ENCODE peak calls at places on chromosomes 11 and 22, in four cellular contexts. G is heart left ventricle, P is body of pancreas, A is MM.1S. O is an unnamed sample.
A peak's percentile ranks its signal among the peaks of the same experiment; 100 is the strongest.

GRCh38 chr22:32665676-32666075 is 135.8 kb upstream of the TIMP3 start:
- DNase-seq in G (no peak), A (no peak), P (no peak), O (no peak)

GRCh38 chr11:105986554-105986953 is 35.5 kb downstream of the MSANTD4 start:
- DNase-seq in G (no peak), A (no peak), P (no peak), O (no peak)

GRCh38 chr11:115222863-115223530 is 281.2 kb downstream of the CADM1 start:
- DNase-seq in A (peak; percentile 85), G (no peak), P (no peak), O (no peak)

GRCh38 chr11:70233511-70233919 is 30.4 kb downstream of the FADD start:
- DNase-seq in A (no peak), G (no peak), P (no peak), O (no peak)

GRCh38 chr22:42905702-42906183 is 48.7 kb upstream of the ARFGAP3 start:
- DNase-seq in A (no peak), G (peak; percentile 54), P (peak; percentile 100), O (no peak)

GRCh38 chr11:36357831-36358230 is 61.7 kb downstream of the PRR5L start:
- DNase-seq in G (no peak), P (no peak), A (no peak), O (no peak)

GRCh38 chr11:45045692-45046471 is 95.2 kb upstream of the TP53I11 start:
- DNase-seq in G (peak; percentile 56), A (no peak), P (peak; percentile 36), O (no peak)

GRCh38 chr22:40485813-40486610 is 115.6 kb downstream of the SGSM3 start:
- DNase-seq in G (no peak), A (no peak), P (no peak), O (no peak)

GRCh38 chr11:111402411-111402810 is 23.3 kb upstream of the POU2AF1 start:
- DNase-seq in P (peak; percentile 54), G (no peak), A (no peak), O (no peak)

GRCh38 chr11:116471608-116472007 is 301.2 kb downstream of the BUD13 start:
- DNase-seq in G (no peak), A (no peak), P (no peak), O (no peak)

GRCh38 chr11:81744336-81745116 is 989.1 kb downstream of the FAM181B start:
- DNase-seq in A (no peak), G (no peak), P (no peak), O (no peak)

GRCh38 chr22:22380098-22381030 is 128.2 kb downstream of the ZNF280B start:
- DNase-seq in P (no peak), G (no peak), A (peak; percentile 40), O (no peak)

GRCh38 chr11:74316772-74317505 is 5.5 kb upstream of the P4HA3 start:
- DNase-seq in G (no peak), P (no peak), A (no peak), O (no peak)

GRCh38 chr22:38865201-38866023 is 6.6 kb downstream of the CBX6 start:
- DNase-seq in P (no peak), A (no peak), G (no peak), O (no peak)

GRCh38 chr11:75347781-75348613 is 3.5 kb downstream of the ARRB1 start:
- DNase-seq in G (no peak), P (peak; percentile 32), A (no peak), O (no peak)

GRCh38 chr11:12719221-12719620 is 45.0 kb downstream of the TEAD1 start:
- DNase-seq in A (no peak), G (no peak), P (no peak), O (no peak)

DNA sequence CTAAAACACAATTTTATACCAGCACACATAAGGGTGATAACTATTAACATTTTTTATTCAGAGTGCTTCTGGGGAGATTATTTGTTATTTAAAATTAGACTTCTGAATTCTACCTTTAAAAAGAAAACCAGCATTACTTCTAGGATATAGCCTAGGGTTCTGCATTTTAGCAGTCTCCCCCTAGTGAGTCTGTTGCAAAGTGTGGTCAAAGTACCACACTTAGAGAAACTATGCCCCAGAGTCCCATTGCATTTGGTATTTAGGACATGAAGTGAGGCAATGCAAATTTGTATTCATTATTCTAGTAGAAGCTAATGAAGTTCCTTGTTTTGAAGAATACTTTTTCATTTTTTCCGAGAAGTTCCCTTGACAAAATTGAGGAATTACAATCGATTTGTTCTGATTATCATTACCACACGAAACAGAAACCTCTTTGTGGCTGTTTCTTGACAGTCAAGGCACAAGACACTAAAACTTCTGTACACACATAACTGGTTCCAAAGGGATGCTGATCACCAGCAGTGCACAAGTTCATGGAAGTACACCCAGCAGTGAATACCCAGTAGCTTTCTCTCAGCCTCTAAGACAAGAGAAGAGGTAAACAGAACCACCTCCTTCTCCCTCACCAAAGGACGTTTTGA is 27.4 kb upstream of the CCDC34 start:
- DNase-seq in A (no peak), G (no peak), P (no peak), O (no peak)
- H3K4me1 ChIP-seq in A (no peaks in the 10 kb centered on the region), G (peaks cover 49% of the 10 kb centered on the region), P (peaks cover 67% of the 10 kb centered on the region), O (no peaks in the 10 kb centered on the region)

DNA sequence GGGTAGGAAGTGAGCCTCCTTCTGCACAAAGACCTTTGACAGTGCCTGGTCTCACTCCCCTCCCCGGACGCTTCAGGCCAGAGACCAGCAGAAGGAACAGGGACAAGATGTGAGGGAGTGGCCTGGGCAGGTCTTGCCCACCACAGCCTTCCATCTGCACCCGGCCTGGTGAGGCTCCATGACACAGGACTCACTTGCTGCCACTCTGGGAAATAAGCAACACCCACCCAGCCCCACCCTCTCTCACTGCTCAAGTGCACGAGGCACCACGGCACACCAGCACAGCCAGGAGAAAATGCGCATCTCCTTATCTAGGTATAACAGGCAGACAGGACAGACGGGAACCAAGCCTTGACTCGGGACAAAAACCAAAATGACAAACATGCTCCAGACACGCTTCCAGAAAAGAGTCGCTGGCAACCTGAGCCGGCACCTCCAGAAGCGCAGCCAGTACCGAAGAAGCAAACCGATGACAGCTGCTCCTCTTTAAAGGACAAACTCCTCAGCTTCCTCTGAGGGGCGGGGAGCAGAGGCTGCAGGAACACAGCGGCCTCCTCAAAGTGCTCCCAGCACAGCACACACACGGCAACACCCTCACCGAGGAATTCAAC is 41.7 kb downstream of the BRD1 start:
- DNase-seq in G (no peak), P (no peak), A (no peak), O (no peak)
- H3K4me1 ChIP-seq in G (peaks cover 54% of the 10 kb centered on the region), P (peaks cover 20% of the 10 kb centered on the region), A (no peaks in the 10 kb centered on the region), O (no peaks in the 10 kb centered on the region)

DNA sequence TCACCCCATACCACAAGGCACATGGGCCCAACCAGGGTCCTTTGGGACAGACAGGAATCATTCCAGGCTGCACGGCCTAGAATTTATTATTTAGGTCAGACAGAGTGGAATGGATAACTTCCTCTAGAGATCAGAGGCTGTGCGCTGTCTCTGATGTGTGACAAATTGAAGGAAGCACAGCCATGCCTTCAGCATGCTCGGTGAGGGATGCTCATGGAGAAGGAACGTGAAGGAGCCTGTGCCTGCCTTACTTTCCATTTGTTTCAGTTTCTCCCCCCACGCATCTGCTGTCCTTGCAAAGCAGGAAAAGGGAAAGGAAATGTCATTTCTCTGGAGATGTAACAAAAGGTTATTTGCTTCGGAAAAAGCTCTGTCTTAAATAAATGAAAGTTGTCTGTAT is 644.1 kb downstream of the OPCML start:
- DNase-seq in G (no peak), A (no peak), P (no peak), O (no peak)
- H3K4me1 ChIP-seq in G (no peaks in the 10 kb centered on the region), A (no peaks in the 10 kb centered on the region), P (no peaks in the 10 kb centered on the region), O (no peaks in the 10 kb centered on the region)

GRCh38 chr11:47981667-47982404 is 1.5 kb downstream of the PTPRJ start:
- DNase-seq in A (no peak), G (no peak), P (no peak), O (no peak)
- H3K4me1 ChIP-seq in A (peaks cover 3% of the 10 kb centered on the region), G (peaks cover 17% of the 10 kb centered on the region), P (peaks cover 29% of the 10 kb centered on the region), O (peaks cover 9% of the 10 kb centered on the region)

GRCh38 chr22:20519558-20519957 is 12.1 kb downstream of the MED15 start:
- DNase-seq in G (no peak), P (no peak), A (no peak), O (no peak)
- H3K4me1 ChIP-seq in G (peaks cover 63% of the 10 kb centered on the region), P (peaks cover 21% of the 10 kb centered on the region), A (peaks cover 9% of the 10 kb centered on the region), O (peaks cover 19% of the 10 kb centered on the region)

GRCh38 chr11:2896047-2896446 is 10.5 kb upstream of the CDKN1C start:
- DNase-seq in P (no peak), A (no peak), G (no peak), O (no peak)

GRCh38 chr11:2893935-2894334 is 8.4 kb upstream of the CDKN1C start:
- DNase-seq in G (no peak), P (no peak), A (no peak), O (no peak)

GRCh38 chr11:2899080-2899783 is 13.7 kb upstream of the CDKN1C start:
- DNase-seq in G (peak; percentile 54), A (no peak), P (no peak), O (no peak)

GRCh38 chr11:2898366-2899079 is 12.9 kb upstream of the CDKN1C start:
- DNase-seq in G (peak; percentile 68), P (peak; percentile 45), A (peak; percentile 58), O (peak; percentile 43)

GRCh38 chr11:2897048-2897447 is 11.5 kb upstream of the CDKN1C start:
- DNase-seq in P (no peak), G (no peak), A (no peak), O (no peak)
- H3K4me1 ChIP-seq in P (peaks cover 8% of the 10 kb centered on the region), G (peaks cover 25% of the 10 kb centered on the region), A (peaks cover 14% of the 10 kb centered on the region), O (peaks cover 18% of the 10 kb centered on the region)

GRCh38 chr11:123580557-123581275 is 73.7 kb downstream of the SCN3B start:
- DNase-seq in A (peak; percentile 85), P (peak; percentile 80), G (peak; percentile 54), O (peak; percentile 18)

GRCh38 chr11:123579482-123579812 is 75.0 kb downstream of the SCN3B start:
- DNase-seq in P (no peak), G (no peak), A (no peak), O (no peak)

GRCh38 chr11:123578778-123579481 is 75.5 kb downstream of the SCN3B start:
- DNase-seq in P (no peak), A (no peak), G (no peak), O (no peak)

GRCh38 chr11:123581651-123582399 is 72.6 kb downstream of the SCN3B start:
- DNase-seq in P (no peak), G (no peak), A (no peak), O (no peak)

DNA sequence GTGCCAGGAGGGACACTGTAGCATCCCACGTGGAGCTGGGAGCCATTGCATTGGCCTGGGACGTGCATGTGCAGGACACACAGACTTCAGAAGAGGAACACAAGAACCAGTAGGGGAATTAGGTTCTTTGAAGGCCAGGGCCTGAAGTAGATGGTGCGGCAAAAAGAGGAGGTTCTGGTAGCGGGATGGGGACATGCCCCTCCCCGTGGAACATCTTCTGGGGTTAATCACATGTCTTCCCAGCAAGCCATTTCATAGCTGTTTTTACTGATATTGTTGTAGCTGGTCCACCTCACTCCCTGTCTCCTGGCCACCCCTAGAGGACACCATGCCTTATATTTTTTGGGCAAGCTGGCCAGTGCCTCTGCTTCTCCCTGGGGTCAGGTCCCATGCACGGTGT is 74.3 kb downstream of the SCN3B start:
- DNase-seq in P (no peak), G (no peak), A (no peak), O (no peak)
- H3K4me1 ChIP-seq in P (peaks cover 12% of the 10 kb centered on the region), G (peaks cover 9% of the 10 kb centered on the region), A (peaks cover 3% of the 10 kb centered on the region), O (no peaks in the 10 kb centered on the region)